ENCODE peak calls at places on chromosomes 2 and 18, in eight cellular contexts. F, H, S, E, M, Q, Z and L are unnamed samples.

GRCh38 chr2:234165421-234165820 is 114.9 kb downstream of the SPP2 start:
- DNase-seq in E (no peak), H (no peak), S (no peak), F (no peak), Z (no peak), Q (peak; percentile 46), M (no peak), L (no peak)

GRCh38 chr2:207663870-207664545 is 38.8 kb upstream of the METTL21A start:
- DNase-seq in H (no peak), S (no peak), Q (no peak), F (no peak), E (no peak), Z (no peak), M (no peak), L (no peak)

GRCh38 chr2:99809259-99809900 is 319.6 kb upstream of the REV1 start:
- DNase-seq in M (no peak), Z (no peak), S (no peak), F (no peak), H (no peak), Q (no peak), E (no peak), L (no peak)

GRCh38 chr18:25289040-25289631 is 62.8 kb downstream of the ZNF521 start:
- DNase-seq in H (no peak), S (peak; percentile 7), F (no peak), M (no peak), Z (no peak), Q (peak; percentile 93), E (peak; percentile 38), L (no peak)

GRCh38 chr18:48948112-48949050 is 2.4 kb downstream of the SMAD7 start:
- DNase-seq in Z (peak; percentile 69), E (no peak), M (peak; percentile 79), S (no peak), H (no peak), Q (no peak), F (peak; percentile 75), L (peak; percentile 80)

GRCh38 chr18:23994361-23994902 is 20.1 kb upstream of the TTC39C start:
- DNase-seq in S (no peak), F (no peak), M (no peak), Z (peak; percentile 41), E (peak; percentile 68), Q (peak; percentile 78), H (peak; percentile 90), L (peak; percentile 73)

GRCh38 chr2:25062461-25062860 is 20.6 kb downstream of the EFR3B start:
- DNase-seq in H (no peak), E (no peak), Q (no peak), Z (no peak), F (no peak), M (no peak), S (peak; percentile 16), L (no peak)

GRCh38 chr2:161843936-161844335 is 219.7 kb downstream of the SLC4A10 start:
- DNase-seq in F (no peak), Q (no peak), S (no peak), M (no peak), E (no peak), H (no peak), Z (no peak), L (no peak)

GRCh38 chr2:9538000-9538507 is 17.6 kb downstream of the ADAM17 start:
- DNase-seq in F (no peak), Z (no peak), H (no peak), Q (peak; percentile 91), S (no peak), E (no peak), M (no peak), L (peak; percentile 15)

GRCh38 chr18:653512-653911 is 3.9 kb upstream of the TYMS start:
- DNase-seq in H (no peak), F (no peak), M (no peak), Q (no peak), S (no peak), E (no peak), Z (peak; percentile 27), L (no peak)
- TF ChIP-seq CTCF in H (no peak), F (no peak), M (no peak), Q (no peak), S (no peak), E (no peak), Z (no peak), L (no peak)

DNA sequence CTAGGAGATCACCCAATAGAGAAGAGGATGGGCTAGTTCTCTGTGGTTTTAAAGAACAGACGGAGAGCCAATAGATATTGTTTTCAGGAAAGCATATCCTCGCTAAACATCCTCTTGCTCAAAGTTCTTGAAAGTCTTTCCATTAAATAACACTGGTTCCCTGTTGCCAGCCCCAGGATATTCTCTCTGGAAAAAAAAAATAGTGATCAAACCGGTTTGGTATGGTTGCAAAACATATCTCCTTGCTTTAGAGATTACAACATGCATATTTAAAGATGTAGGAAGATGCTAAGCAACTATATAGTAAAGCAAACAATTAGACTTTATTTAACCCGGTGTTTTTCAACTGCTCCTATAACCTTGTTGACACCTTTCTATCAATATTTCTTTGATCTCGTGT is 211.4 kb downstream of the CMPK2 start:
- DNase-seq in S (no peak), F (no peak), Z (no peak), Q (no peak), M (no peak), E (no peak), H (no peak), L (no peak)
- H3K4me3 ChIP-seq in S (no peak overlapping the region), F (no peak overlapping the region), Z (no peak overlapping the region), Q (no peak overlapping the region), M (no peak overlapping the region), E (no peak overlapping the region), H (no peak overlapping the region), L (no peak overlapping the region)

DNA sequence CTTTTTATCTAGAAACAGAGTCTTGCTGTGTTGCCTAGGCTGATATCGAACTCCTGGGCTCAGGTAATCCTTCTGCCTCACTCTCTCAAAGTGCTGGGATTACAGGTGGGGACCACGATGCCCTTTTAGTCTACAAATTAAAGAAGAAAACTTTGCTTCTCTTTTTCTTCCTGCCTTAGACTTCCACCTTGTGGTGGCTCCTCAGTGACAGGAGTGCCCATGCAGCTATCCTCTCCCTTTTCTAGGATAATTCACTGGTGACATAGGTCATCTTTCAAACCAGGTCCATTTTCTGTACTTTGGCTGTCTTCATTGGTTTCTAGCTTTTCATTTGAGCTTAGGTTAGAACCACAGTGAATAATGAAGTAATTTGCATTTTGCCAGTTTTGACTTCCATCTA is 13.6 kb downstream of the DCAF17 start:
- DNase-seq in H (no peak), Q (no peak), E (no peak), M (no peak), F (no peak), S (no peak), Z (peak; percentile 24), L (peak; percentile 13)
- TF ChIP-seq CTCF in H (no peak), Q (no peak), E (no peak), M (no peak), F (peak; percentile 52), S (no peak), Z (peak; percentile 53), L (peak; percentile 19)

GRCh38 chr2:42140501-42140900 is 28.7 kb upstream of the EML4 start:
- DNase-seq in Z (no peak), M (no peak), H (no peak), S (no peak), Q (no peak), F (no peak), E (no peak), L (no peak)

GRCh38 chr2:42139141-42139540 is 30.0 kb upstream of the EML4 start:
- DNase-seq in M (no peak), H (no peak), Q (no peak), E (no peak), S (no peak), Z (no peak), F (no peak), L (no peak)

GRCh38 chr2:42142476-42143184 is 26.5 kb upstream of the EML4 start:
- DNase-seq in S (no peak), H (no peak), E (no peak), Z (no peak), M (no peak), F (no peak), Q (no peak), L (no peak)

GRCh38 chr2:42138163-42139016 is 30.8 kb upstream of the EML4 start:
- DNase-seq in Q (peak; percentile 92), F (no peak), E (no peak), Z (no peak), M (no peak), S (peak; percentile 69), H (no peak), L (no peak)

DNA sequence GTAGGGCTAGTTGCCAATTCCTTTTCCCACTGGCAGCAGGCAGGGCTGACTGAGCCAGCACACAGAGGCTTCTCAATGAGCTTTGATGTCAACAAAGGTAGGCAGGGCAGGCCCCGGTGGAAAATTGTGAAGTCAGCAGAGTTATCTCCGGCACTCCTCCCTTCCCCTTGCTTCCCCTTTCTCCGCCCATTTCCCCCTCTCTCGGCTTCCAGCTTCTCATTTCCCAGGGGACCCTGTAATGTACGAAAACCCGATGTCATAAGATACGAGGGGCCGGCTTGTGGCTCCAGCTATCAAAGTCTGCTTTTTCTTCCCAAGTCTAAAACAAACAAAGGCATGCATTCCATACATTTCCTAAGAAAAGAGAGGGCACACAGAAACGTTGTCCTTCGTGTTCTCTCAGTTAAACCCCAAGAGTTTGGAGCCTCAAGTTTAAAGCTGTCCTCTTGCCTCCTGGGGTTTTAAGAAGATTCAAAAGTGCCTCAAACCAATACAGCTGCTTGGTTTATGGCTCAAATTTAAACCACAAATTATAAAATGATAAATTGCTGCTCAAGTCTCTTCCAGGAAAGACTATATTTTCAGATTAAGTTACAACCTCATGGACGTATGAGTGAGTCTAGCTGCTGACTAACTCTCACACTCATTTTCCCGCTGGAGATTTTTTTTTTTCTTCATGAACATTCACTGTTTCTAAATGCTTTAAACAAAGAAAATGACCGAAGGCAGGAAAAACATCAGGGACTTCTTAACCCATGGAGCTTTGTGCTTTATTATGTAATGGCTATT is 27.3 kb upstream of the EML4 start:
- DNase-seq in Z (peak; percentile 72), S (peak; percentile 88), M (no peak), E (peak; percentile 52), H (peak; percentile 92), Q (peak; percentile 88), F (peak; percentile 80), L (no peak)
- H3K4me3 ChIP-seq in Z (peak overlapping the region; percentile 46), S (peak overlapping the region; percentile 38), M (no peak overlapping the region), E (peak overlapping the region; percentile 37), H (no peak overlapping the region), Q (peak overlapping the region; percentile 28), F (peak overlapping the region; percentile 17), L (no peak overlapping the region)

GRCh38 chr2:167595021-167595420 is 652.4 kb downstream of the STK39 start:
- DNase-seq in M (no peak), Z (peak; percentile 15), Q (no peak), S (no peak), H (no peak), E (no peak), F (no peak), L (no peak)
- TF ChIP-seq CTCF in M (no peak), Z (peak; percentile 32), Q (no peak), S (no peak), H (no peak), E (no peak), F (no peak), L (no peak)